ENCODE peak calls at places on chromosomes 2 and 18, in four cellular contexts. V is GM23248, O is coronary artery, S is right cardiac atrium. Z is an unnamed sample.

GRCh38 chr2:36380624-36381481 is 25.3 kb downstream of the CRIM1 start:
- DNase-seq in V (no peak), O (peak; percentile 81), S (peak; percentile 44), Z (peak; percentile 53)

GRCh38 chr18:49055196-49055595 is 104.4 kb upstream of the SMAD7 start:
- DNase-seq in V (no peak), O (no peak), S (peak; percentile 17), Z (no peak)

GRCh38 chr2:67798536-67799160 is 264.2 kb downstream of the C1D start:
- DNase-seq in V (no peak), O (no peak), S (no peak), Z (no peak)

GRCh38 chr2:98778741-98779483 is 48.0 kb upstream of the MGAT4A start:
- DNase-seq in V (no peak), O (no peak), S (no peak), Z (no peak)

GRCh38 chr18:61085751-61086150 is 247.5 kb upstream of the CDH20 start:
- DNase-seq in V (no peak), O (no peak), S (no peak), Z (no peak)

GRCh38 chr2:28449489-28450395 is 46.1 kb upstream of the PLB1 start:
- DNase-seq in V (peak; percentile 75), O (no peak), S (no peak), Z (no peak)

GRCh38 chr2:103823847-103824246 is 1030.1 kb upstream of the POU3F3 start:
- DNase-seq in V (no peak), O (no peak), S (no peak), Z (no peak)

GRCh38 chr18:48913201-48913600 is 37.6 kb downstream of the SMAD7 start:
- DNase-seq in V (no peak), O (peak; percentile 54), S (no peak), Z (no peak)

GRCh38 chr18:25734336-25734735 is 356.1 kb downstream of the SS18 start:
- DNase-seq in V (no peak), O (no peak), S (no peak), Z (no peak)

GRCh38 chr2:181762000-181762399 is 81.7 kb upstream of the NEUROD1 start:
- DNase-seq in V (no peak), O (no peak), S (no peak), Z (no peak)

GRCh38 chr2:33442528-33443069 is 33.9 kb upstream of the RASGRP3 start:
- DNase-seq in V (peak; percentile 53), O (no peak), S (no peak), Z (no peak)

GRCh38 chr18:68499141-68499540 is 215.8 kb downstream of the TMX3 start:
- DNase-seq in V (no peak), O (no peak), S (no peak), Z (no peak)

GRCh38 chr2:37566517-37566961 is 104.9 kb downstream of the CDC42EP3 start:
- DNase-seq in V (peak; percentile 76), O (no peak), S (no peak), Z (no peak)

GRCh38 chr18:54254265-54254758 is 15.0 kb upstream of the POLI start:
- DNase-seq in V (peak; percentile 66), O (no peak), S (no peak), Z (no peak)

GRCh38 chr2:156918410-156918809 is 339.1 kb upstream of the GALNT5 start:
- DNase-seq in V (peak; percentile 10), O (no peak), S (no peak), Z (no peak)

GRCh38 chr2:26327291-26328272 is 18.4 kb upstream of the SELENOI start:
- DNase-seq in V (peak; percentile 66), O (no peak), S (no peak), Z (no peak)

GRCh38 chr2:158940356-158940755 is 28.1 kb upstream of the TANC1 start:
- DNase-seq in V (no peak), O (no peak), S (no peak), Z (no peak)

GRCh38 chr2:61357681-61358080 is 113.2 kb downstream of the USP34 start:
- DNase-seq in V (no peak), O (no peak), S (no peak), Z (no peak)

GRCh38 chr2:241010531-241011295 is 12.3 kb downstream of the SNED1 start:
- DNase-seq in V (no peak), O (peak; percentile 70), S (peak; percentile 33), Z (no peak)

GRCh38 chr2:240310201-240310600 is 125.3 kb upstream of the GPC1 start:
- DNase-seq in V (no peak), O (peak; percentile 40), S (no peak), Z (no peak)

GRCh38 chr2:149989447-149990063 is 402.0 kb upstream of the MMADHC start:
- DNase-seq in V (peak; percentile 62), O (no peak), S (no peak), Z (no peak)

GRCh38 chr2:96927420-96928171 is 57.7 kb upstream of the SEMA4C start:
- DNase-seq in V (peak; percentile 77), O (no peak), S (peak; percentile 79), Z (no peak)
- H3K27ac ChIP-seq in V (no peak overlapping the region), O (peak overlapping the region; percentile 17), S (no peak overlapping the region), Z (no peak overlapping the region)

GRCh38 chr2:203547356-203547755 is 12.3 kb upstream of the RAPH1 start:
- DNase-seq in V (no peak), O (no peak), S (no peak), Z (no peak)

GRCh38 chr2:203553784-203554183 is 18.7 kb upstream of the RAPH1 start:
- DNase-seq in V (no peak), O (no peak), S (no peak), Z (no peak)

GRCh38 chr2:203548887-203549286 is 13.8 kb upstream of the RAPH1 start:
- DNase-seq in V (no peak), O (no peak), S (no peak), Z (no peak)

GRCh38 chr2:203549406-203549805 is 14.3 kb upstream of the RAPH1 start:
- DNase-seq in V (peak; percentile 68), O (no peak), S (no peak), Z (no peak)

GRCh38 chr2:203551653-203552250 is 16.7 kb upstream of the RAPH1 start:
- DNase-seq in V (peak; percentile 68), O (no peak), S (no peak), Z (no peak)
- H3K27ac ChIP-seq in V (no peak overlapping the region), O (no peak overlapping the region), S (no peak overlapping the region), Z (no peak overlapping the region)

GRCh38 chr2:226978300-226978699 is 142.4 kb downstream of the RHBDD1 start:
- DNase-seq in V (no peak), O (no peak), S (no peak), Z (no peak)

GRCh38 chr2:226981731-226982373 is 146.0 kb downstream of the RHBDD1 start:
- DNase-seq in V (no peak), O (no peak), S (no peak), Z (no peak)

GRCh38 chr2:226977775-226978190 is 141.9 kb downstream of the RHBDD1 start:
- DNase-seq in V (peak; percentile 64), O (no peak), S (no peak), Z (no peak)

GRCh38 chr2:226983891-226984290 is 148.0 kb downstream of the RHBDD1 start:
- DNase-seq in V (no peak), O (no peak), S (no peak), Z (no peak)

DNA sequence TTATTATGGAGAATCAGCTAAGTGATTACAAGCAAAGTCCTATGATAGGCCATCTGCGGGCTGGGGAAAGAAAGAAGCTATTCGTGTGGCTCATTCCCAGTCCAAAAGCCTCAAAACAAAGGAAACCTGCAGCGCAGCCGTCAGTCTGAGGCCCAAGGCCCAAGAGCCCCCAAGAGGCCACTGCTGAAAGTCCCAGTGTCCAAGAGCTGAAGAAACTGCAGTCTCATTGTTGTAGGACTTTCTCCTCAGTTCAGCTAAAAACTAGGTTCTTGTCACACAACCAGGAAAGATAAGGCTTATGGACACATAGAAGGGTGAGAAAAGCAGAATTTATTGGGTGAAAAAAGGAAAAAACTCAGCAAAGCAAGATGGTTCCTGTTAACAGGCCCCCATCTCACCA is 143.2 kb downstream of the RHBDD1 start:
- DNase-seq in V (no peak), O (no peak), S (no peak), Z (no peak)
- H3K27ac ChIP-seq in V (no peak overlapping the region), O (no peak overlapping the region), S (no peak overlapping the region), Z (no peak overlapping the region)

GRCh38 chr2:224038830-224039079 is 331 bp downstream of the SERPINE2 start:
- DNase-seq in V (no peak), O (no peak), S (peak; percentile 68), Z (no peak)

GRCh38 chr2:224038049-224038829 is 847 bp downstream of the SERPINE2 start:
- DNase-seq in V (peak; percentile 70), O (no peak), S (peak; percentile 65), Z (peak; percentile 76)

GRCh38 chr2:224040753-224041152 is 1.7 kb upstream of the SERPINE2 start:
- DNase-seq in V (no peak), O (no peak), S (no peak), Z (no peak)

GRCh38 chr2:224039770-224040088 is 643 bp upstream of the SERPINE2 start:
- DNase-seq in V (no peak), O (no peak), S (no peak), Z (no peak)

GRCh38 chr2:224039080-224039769 is at the start of gene SERPINE2:
- DNase-seq in V (peak; percentile 78), O (no peak), S (peak; percentile 84), Z (peak; percentile 86)
- H3K27ac ChIP-seq in V (peak within 1 kb of the TSS; percentile 3), O (no peak within 1 kb of the TSS), S (no peak within 1 kb of the TSS), Z (no peak within 1 kb of the TSS)

GRCh38 chr2:46909771-46910419 is 5.7 kb downstream of the MCFD2 start:
- DNase-seq in V (peak; percentile 93), O (no peak), S (no peak), Z (no peak)
- H3K27ac ChIP-seq in V (peak overlapping the region; percentile 62), O (no peak overlapping the region), S (no peak overlapping the region), Z (no peak overlapping the region)

GRCh38 chr2:163592954-163593622 is 142.7 kb downstream of the FIGN start:
- DNase-seq in V (no peak), O (no peak), S (no peak), Z (no peak)
- H3K27ac ChIP-seq in V (no peak overlapping the region), O (no peak overlapping the region), S (no peak overlapping the region), Z (no peak overlapping the region)

DNA sequence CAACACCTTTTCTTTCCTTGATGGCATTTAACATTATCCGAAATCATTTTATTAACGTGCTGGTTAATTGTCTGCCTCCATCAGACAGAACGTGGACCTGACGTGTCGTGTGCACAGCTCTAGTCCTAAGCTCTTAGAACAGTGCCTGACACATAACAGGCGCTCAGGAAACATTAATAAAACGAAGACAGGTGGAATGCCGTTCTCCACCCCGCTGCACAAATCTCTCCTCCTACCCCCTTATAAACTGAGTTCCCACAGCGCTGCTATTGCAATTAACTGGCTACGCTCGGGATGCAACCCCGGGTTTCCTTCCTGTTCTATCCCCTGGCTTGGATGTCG is 515 bp downstream of the FARSB start:
- DNase-seq in V (peak; percentile 74), O (no peak), S (no peak), Z (no peak)
- H3K27ac ChIP-seq in V (peak overlapping the region; percentile 98), O (peak overlapping the region; percentile 67), S (peak overlapping the region; percentile 57), Z (no peak overlapping the region)